ENCODE peak calls at places on chromosomes 12 and 14, in seven cellular contexts. D, K, T, A, I, V and U are unnamed samples. For H3K36me3, the result is how much of the 10 kb centered on the place peaks cover.

GRCh38 chr12:57616383-57617101 is 5.3 kb downstream of the ARHGEF25 start:
- DNase-seq in D (peak), K (no peak), T (no peak), A (no peak), I (no peak), V (no peak), U (no peak)

GRCh38 chr14:105926415-105927093 is 400.2 kb downstream of the TMEM121 start:
- DNase-seq in D (peak), K (no peak), T (no peak), A (no peak), I (no peak), V (peak), U (no peak)

GRCh38 chr14:87186745-87187144 is 806.2 kb downstream of the GALC start:
- DNase-seq in D (no peak), K (no peak), T (no peak), A (no peak), I (no peak), V (no peak), U (no peak)

GRCh38 chr14:55604467-55604866 is 24.5 kb downstream of the KTN1 start:
- DNase-seq in D (no peak), K (no peak), T (no peak), A (no peak), I (no peak), V (no peak), U (no peak)

GRCh38 chr14:26199096-26199495 is 398.7 kb downstream of the NOVA1 start:
- DNase-seq in D (no peak), K (no peak), T (no peak), A (no peak), I (no peak), V (no peak), U (no peak)

GRCh38 chr12:127926004-127926403 is 341.0 kb upstream of the TMEM132C start:
- DNase-seq in D (no peak), K (no peak), T (no peak), A (peak), I (no peak), V (no peak), U (peak)

GRCh38 chr14:99685061-99685995 is 1.2 kb downstream of the CYP46A1 start:
- DNase-seq in D (peak), K (no peak), T (no peak), A (no peak), I (no peak), V (no peak), U (no peak)

GRCh38 chr12:64256166-64256800 is 34.2 kb upstream of the KICS2 start:
- DNase-seq in D (no peak), K (no peak), T (no peak), A (peak), I (no peak), V (no peak), U (no peak)

GRCh38 chr12:14635776-14636175 is 60.6 kb downstream of the GUCY2C start:
- DNase-seq in D (no peak), K (no peak), T (no peak), A (no peak), I (no peak), V (no peak), U (no peak)

GRCh38 chr14:76863724-76864407 is 37.7 kb downstream of the LRRC74A start:
- DNase-seq in D (peak), K (peak), T (no peak), A (no peak), I (peak), V (peak), U (no peak)

DNA sequence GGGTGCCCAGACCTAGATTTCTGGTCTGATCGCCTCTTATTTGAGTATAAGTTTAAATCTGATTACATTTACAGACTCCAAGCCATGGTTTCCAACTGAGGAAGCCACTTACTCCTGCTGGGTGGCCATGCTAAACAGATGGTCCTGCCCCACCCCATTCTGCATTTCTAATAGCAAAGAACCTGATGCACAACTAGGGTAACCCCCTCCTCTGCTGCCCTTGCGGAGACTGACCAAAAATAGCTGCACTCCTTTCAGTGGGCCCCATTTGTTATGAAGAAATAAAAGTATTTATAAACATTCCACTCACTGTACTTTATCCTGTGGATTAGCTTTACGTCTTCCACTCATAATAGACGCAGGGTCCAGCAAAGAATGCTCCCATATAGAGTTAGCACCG is 6.8 kb downstream of the GIT2 start:
- DNase-seq in D (no peak), K (no peak), T (no peak), A (no peak), I (no peak), V (no peak), U (no peak)
- H3K36me3 ChIP-seq in D (half or more), K (under half), T (under half), A (under half), I (half or more), V (under half), U (under half)

GRCh38 chr12:110906516-110906915 is 13.9 kb downstream of the MYL2 start:
- DNase-seq in D (no peak), K (no peak), T (no peak), A (no peak), I (no peak), V (no peak), U (no peak)
- TF ChIP-seq CTCF in D (no peak), K (no peak), T (no peak), A (no peak), I (no peak), V (no peak), U (no peak)

GRCh38 chr12:105190530-105190929 is 45.4 kb downstream of the APPL2 start:
- DNase-seq in D (no peak), K (no peak), T (no peak), A (no peak), I (no peak), V (no peak), U (no peak)

GRCh38 chr12:105194947-105195346 is 41.0 kb downstream of the APPL2 start:
- DNase-seq in D (no peak), K (no peak), T (no peak), A (no peak), I (no peak), V (no peak), U (no peak)

GRCh38 chr12:105192624-105193225 is 43.2 kb downstream of the APPL2 start:
- DNase-seq in D (no peak), K (no peak), T (no peak), A (peak), I (no peak), V (no peak), U (no peak)

GRCh38 chr12:105189293-105189692 is 46.7 kb downstream of the APPL2 start:
- DNase-seq in D (no peak), K (no peak), T (no peak), A (no peak), I (no peak), V (no peak), U (no peak)
- H3K36me3 ChIP-seq in D (half or more), K (half or more), T (under half), A (half or more), I (half or more), V (under half), U (half or more)

GRCh38 chr12:108691154-108691994 is 39.9 kb downstream of the CORO1C start:
- DNase-seq in D (peak), K (peak), T (peak), A (peak), I (peak), V (peak), U (peak)
- TF ChIP-seq CTCF in D (no peak), K (peak), T (peak), A (peak), I (peak), V (peak), U (peak)

GRCh38 chr12:86496595-86496994 is 240.4 kb upstream of the MGAT4C start:
- DNase-seq in D (no peak), K (no peak), T (no peak), A (no peak), I (no peak), V (no peak), U (no peak)
- H3K36me3 ChIP-seq in D (under half), K (under half), T (under half), A (under half), I (under half), V (under half), U (under half)